ENCODE peak calls at places on chromosomes 4 and X, in four cellular contexts. P, D, N and O are unnamed samples.

GRCh38 chr4:28822163-28822562 is 1898.0 kb upstream of the PCDH7 start:
- DNase-seq in P (no peak), D (no peak), N (no peak), O (no peak)

GRCh38 chr4:172042714-172043114 is 229.5 kb downstream of the GALNTL6 start:
- DNase-seq in P (peak), D (no peak), N (peak), O (peak)

GRCh38 chrX:153494061-153494460 is 719 bp upstream of the BGN start:
- DNase-seq in P (no peak), D (no peak), N (no peak), O (no peak)

GRCh38 chr4:110487873-110488272 is 11.9 kb downstream of the ENPEP start:
- DNase-seq in P (no peak), D (no peak), N (peak), O (no peak)

GRCh38 chr4:16026155-16026761 is 57.6 kb downstream of the PROM1 start:
- DNase-seq in P (peak), D (no peak), N (peak), O (peak)

GRCh38 chr4:53963786-53964185 is 100.6 kb downstream of the CHIC2 start:
- DNase-seq in P (no peak), D (no peak), N (no peak), O (no peak)

GRCh38 chrX:69362889-69363288 is 141.2 kb upstream of the NALF2 start:
- DNase-seq in P (no peak), D (no peak), N (no peak), O (no peak)

GRCh38 chr4:68518889-68519288 is 57.2 kb downstream of the UGT2B17 start:
- DNase-seq in P (no peak), D (no peak), N (no peak), O (no peak)

GRCh38 chr4:149823770-149824221 is 8.2 kb upstream of the IQCM start:
- DNase-seq in P (no peak), D (no peak), N (no peak), O (no peak)

GRCh38 chr4:75180790-75181776 is 248.2 kb downstream of the PARM1 start:
- DNase-seq in P (peak), D (peak), N (no peak), O (no peak)

GRCh38 chrX:8879750-8880149 is 78.6 kb upstream of the FAM9A start:
- DNase-seq in P (peak), D (peak), N (peak), O (peak)

GRCh38 chrX:24902808-24903207 is 113.0 kb downstream of the ARX start:
- DNase-seq in P (no peak), D (no peak), N (no peak), O (no peak)

GRCh38 chr4:162201673-162202072 is 37.9 kb upstream of the FSTL5 start:
- DNase-seq in P (no peak), D (no peak), N (no peak), O (no peak)

GRCh38 chrX:45513042-45513441 is 312.4 kb upstream of the DIPK2B start:
- DNase-seq in P (no peak), D (no peak), N (peak), O (no peak)
- TF ChIP-seq ELF4 in P (no peak), D (no peak), N (no peak), O (no peak)

GRCh38 chr4:155946486-155946885 is 7.2 kb downstream of the CTSO start:
- DNase-seq in P (no peak), D (no peak), N (no peak), O (no peak)
- TF ChIP-seq ELF4 in P (no peak), D (no peak), N (no peak), O (no peak)

GRCh38 chr4:40606239-40606767 is 23.4 kb downstream of the RBM47 start:
- DNase-seq in P (no peak), D (no peak), N (no peak), O (no peak)
- TF ChIP-seq ELF4 in P (no peak), D (no peak), N (no peak), O (no peak)

GRCh38 chr4:177401658-177402273 is 40.5 kb downstream of the AGA start:
- DNase-seq in P (no peak), D (no peak), N (no peak), O (no peak)

GRCh38 chr4:177405508-177405907 is 36.7 kb downstream of the AGA start:
- DNase-seq in P (no peak), D (no peak), N (no peak), O (no peak)

GRCh38 chr4:177404342-177404741 is 37.9 kb downstream of the AGA start:
- DNase-seq in P (no peak), D (no peak), N (no peak), O (no peak)

GRCh38 chr4:177404980-177405379 is 37.3 kb downstream of the AGA start:
- DNase-seq in P (no peak), D (no peak), N (no peak), O (no peak)

DNA sequence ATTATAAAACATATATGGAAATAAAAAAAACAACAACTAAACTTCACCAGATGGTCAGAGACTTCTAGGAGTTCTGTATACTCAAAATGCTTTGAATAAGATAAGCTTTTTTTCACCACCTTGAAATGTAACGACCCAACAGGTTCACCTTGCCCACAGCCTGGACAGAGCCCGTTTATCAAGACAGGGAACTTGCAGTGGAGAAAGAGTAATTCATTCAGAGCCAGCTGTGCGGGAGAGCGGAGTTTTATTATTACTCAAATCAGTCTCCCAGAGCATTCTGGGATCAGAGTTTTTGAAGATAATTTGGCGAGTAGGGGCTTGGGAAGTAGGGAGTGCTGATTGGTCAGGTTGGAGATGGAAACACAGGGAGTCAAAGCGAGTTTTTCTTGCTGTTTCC is 38.5 kb downstream of the AGA start:
- DNase-seq in P (no peak), D (no peak), N (no peak), O (no peak)
- TF ChIP-seq ELF4 in P (no peak), D (no peak), N (no peak), O (no peak)

GRCh38 chrX:108537005-108537404 is 97.4 kb downstream of the COL4A5 start:
- DNase-seq in P (peak), D (no peak), N (peak), O (peak)
- TF ChIP-seq ELF4 in P (no peak), D (no peak), N (no peak), O (no peak)

GRCh38 chr4:13840573-13841185 is 213.2 kb upstream of the BOD1L1 start:
- DNase-seq in P (no peak), D (no peak), N (no peak), O (no peak)
- TF ChIP-seq ELF4 in P (no peak), D (no peak), N (no peak), O (no peak)

DNA sequence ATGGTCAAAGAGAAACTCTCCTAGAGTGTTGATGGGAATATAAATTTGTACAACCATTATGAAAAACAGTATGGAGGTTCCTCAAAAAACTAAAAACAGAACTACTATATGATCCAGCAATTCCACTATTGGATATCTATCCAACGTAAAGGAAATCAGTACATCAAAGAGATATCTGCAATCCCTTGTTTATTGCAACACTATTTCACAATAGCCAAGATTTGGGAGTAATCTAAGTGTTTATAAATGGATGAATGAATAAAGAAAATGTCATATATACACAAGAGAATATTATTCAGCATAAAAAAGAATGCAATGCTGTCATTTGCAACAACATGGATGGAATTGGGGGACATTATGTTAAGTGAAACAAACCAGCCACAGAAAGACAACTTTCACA is 1118.1 kb upstream of the PRKX start:
- DNase-seq in P (no peak), D (no peak), N (no peak), O (no peak)
- TF ChIP-seq ELF4 in P (no peak), D (no peak), N (no peak), O (no peak)

GRCh38 chr4:173214661-173215060 is 46.0 kb downstream of the GALNT7 start:
- DNase-seq in P (no peak), D (no peak), N (no peak), O (no peak)

GRCh38 chr4:173212379-173212778 is 43.8 kb downstream of the GALNT7 start:
- DNase-seq in P (no peak), D (no peak), N (no peak), O (no peak)

GRCh38 chr4:173213296-173213695 is 44.7 kb downstream of the GALNT7 start:
- DNase-seq in P (no peak), D (no peak), N (no peak), O (no peak)

GRCh38 chr4:173211838-173212237 is 43.2 kb downstream of the GALNT7 start:
- DNase-seq in P (peak), D (no peak), N (no peak), O (no peak)

GRCh38 chr4:173214231-173214630 is 45.6 kb downstream of the GALNT7 start:
- DNase-seq in P (peak), D (no peak), N (no peak), O (no peak)
- TF ChIP-seq ELF4 in P (no peak), D (no peak), N (no peak), O (no peak)